ENCODE peak calls at places on chromosomes 7 and 10, in five cellular contexts. R is stimulated activated CD8-positive, alpha-beta memory T cell treated with anti-CD3 and anti-CD28 coated beads, Interleukin-4, amount 100 ng/mL, for 4 hours; Z is CD8-positive, alpha-beta memory T cell; C is GM10248; G is GDM1. Q is an unnamed sample.

GRCh38 chr7:116521046-116521664 is 3.7 kb upstream of the CAV1 start:
- DNase-seq in R (no peak), Z (no peak), C (no peak), G (no peak), Q (no peak)

GRCh38 chr7:154610903-154611302 is 392.0 kb downstream of the PAXIP1 start:
- DNase-seq in R (no peak), Z (no peak), C (no peak), G (no peak), Q (no peak)

GRCh38 chr7:133513608-133514007 is 260.7 kb downstream of the EXOC4 start:
- DNase-seq in R (no peak), Z (no peak), C (no peak), G (no peak), Q (no peak)

GRCh38 chr7:121447939-121448338 is 51.8 kb upstream of the FAM3C start:
- DNase-seq in R (no peak), Z (no peak), C (no peak), G (no peak), Q (no peak)

GRCh38 chr7:43099750-43100149 is 12.7 kb upstream of the HECW1 start:
- DNase-seq in R (no peak), Z (no peak), C (no peak), G (no peak), Q (no peak)

GRCh38 chr7:132034748-132035416 is 478.5 kb upstream of the PODXL start:
- DNase-seq in R (no peak), Z (no peak), C (no peak), G (no peak), Q (no peak)

GRCh38 chr7:43658718-43659548 is 70.4 kb downstream of the COA1 start:
- DNase-seq in R (no peak), Z (no peak), C (peak; percentile 55), G (no peak), Q (no peak)

GRCh38 chr7:151795168-151795754 is 81.7 kb downstream of the PRKAG2 start:
- DNase-seq in R (peak; percentile 57), Z (no peak), C (peak; percentile 69), G (no peak), Q (no peak)

GRCh38 chr10:107415446-107415845 is 250.9 kb upstream of the SORCS1 start:
- DNase-seq in R (no peak), Z (no peak), C (peak; percentile 13), G (no peak), Q (no peak)

GRCh38 chr7:26101471-26102151 is 50.4 kb upstream of the NFE2L3 start:
- DNase-seq in R (no peak), Z (no peak), C (peak; percentile 44), G (peak; percentile 43), Q (peak; percentile 87)

GRCh38 chr10:61830072-61830845 is 71.2 kb upstream of the ARID5B start:
- DNase-seq in R (no peak), Z (no peak), C (no peak), G (no peak), Q (no peak)

GRCh38 chr10:12950583-12951128 is 50.9 kb downstream of the CCDC3 start:
- DNase-seq in R (no peak), Z (no peak), C (no peak), G (no peak), Q (no peak)

GRCh38 chr7:44103941-44104879 is at the start of gene AEBP1:
- DNase-seq in R (no peak), Z (peak; percentile 40), C (peak; percentile 62), G (no peak), Q (no peak)

GRCh38 chr10:14822879-14823755 is 14.7 kb downstream of the CDNF start:
- DNase-seq in R (no peak), Z (peak; percentile 19), C (peak; percentile 58), G (peak; percentile 8), Q (peak; percentile 57)

GRCh38 chr7:158952776-158953175 is 96.4 kb downstream of the DYNC2I1 start:
- DNase-seq in R (no peak), Z (no peak), C (no peak), G (no peak), Q (no peak)

GRCh38 chr7:77415822-77416620 is at the start of gene GSAP:
- DNase-seq in R (peak; percentile 29), Z (peak; percentile 52), C (peak; percentile 81), G (no peak), Q (no peak)

GRCh38 chr10:110993024-110993693 is 73.8 kb downstream of the SHOC2 start:
- DNase-seq in R (no peak), Z (peak; percentile 72), C (no peak), G (no peak), Q (no peak)

GRCh38 chr10:35667971-35668370 is 25.9 kb upstream of the FZD8 start:
- DNase-seq in R (no peak), Z (no peak), C (no peak), G (no peak), Q (no peak)

GRCh38 chr7:151895008-151895661 is 18.2 kb upstream of the PRKAG2 start:
- DNase-seq in R (no peak), Z (no peak), C (no peak), G (no peak), Q (no peak)

GRCh38 chr7:56811081-56811480 is 321.2 kb downstream of the ZNF479 start:
- DNase-seq in R (no peak), Z (no peak), C (no peak), G (no peak), Q (no peak)

GRCh38 chr7:124566576-124566975 is 199.0 kb downstream of the GPR37 start:
- DNase-seq in R (no peak), Z (no peak), C (no peak), G (no peak), Q (no peak)

GRCh38 chr7:98423043-98423442 is 22.2 kb upstream of the BAIAP2L1 start:
- DNase-seq in R (no peak), Z (no peak), C (no peak), G (no peak), Q (peak; percentile 24)

GRCh38 chr10:5071411-5072198 is 22.6 kb upstream of the AKR1C3 start:
- DNase-seq in R (no peak), Z (no peak), C (no peak), G (peak; percentile 22), Q (peak; percentile 66)

GRCh38 chr10:7377614-7378248 is 33.1 kb downstream of the SFMBT2 start:
- DNase-seq in R (no peak), Z (no peak), C (no peak), G (no peak), Q (no peak)

GRCh38 chr10:97659589-97659988 is 19.1 kb downstream of the PI4K2A start:
- DNase-seq in R (no peak), Z (no peak), C (no peak), G (no peak), Q (peak; percentile 24)

GRCh38 chr10:43884516-43885105 is 235.9 kb upstream of the ZNF32 start:
- DNase-seq in R (no peak), Z (no peak), C (no peak), G (no peak), Q (no peak)

GRCh38 chr7:148623586-148624282 is 33.2 kb downstream of the C7orf33 start:
- DNase-seq in R (no peak), Z (no peak), C (no peak), G (no peak), Q (peak; percentile 31)

GRCh38 chr7:15305002-15305600 is 256.7 kb downstream of the AGMO start:
- DNase-seq in R (no peak), Z (no peak), C (no peak), G (no peak), Q (peak; percentile 56)

GRCh38 chr7:94367940-94368339 is 26.8 kb upstream of the COL1A2 start:
- DNase-seq in R (no peak), Z (no peak), C (no peak), G (no peak), Q (no peak)

GRCh38 chr7:37665352-37666022 is 18.1 kb upstream of the GPR141 start:
- DNase-seq in R (no peak), Z (no peak), C (no peak), G (no peak), Q (no peak)

GRCh38 chr7:134885967-134886352 is 100.3 kb upstream of the AGBL3 start:
- DNase-seq in R (no peak), Z (no peak), C (no peak), G (no peak), Q (no peak)

GRCh38 chr7:2036786-2037185 is 196.0 kb downstream of the MAD1L1 start:
- DNase-seq in R (no peak), Z (no peak), C (no peak), G (no peak), Q (no peak)

GRCh38 chr10:1015688-1016087 is 10.0 kb downstream of the IDI2 start:
- DNase-seq in R (no peak), Z (no peak), C (no peak), G (no peak), Q (no peak)

GRCh38 chr10:99431190-99431549 is 746 bp upstream of the GOT1 start:
- DNase-seq in R (no peak), Z (no peak), C (no peak), G (peak; percentile 32), Q (peak; percentile 68)

GRCh38 chr10:27857616-27858015 is 112.0 kb upstream of the MKX start:
- DNase-seq in R (no peak), Z (no peak), C (no peak), G (no peak), Q (no peak)

GRCh38 chr10:8023321-8023720 is 31.2 kb upstream of the GATA3 start:
- DNase-seq in R (no peak), Z (no peak), C (no peak), G (no peak), Q (no peak)

GRCh38 chr7:77484785-77485184 is 52.3 kb upstream of the PTPN12 start:
- DNase-seq in R (no peak), Z (no peak), C (no peak), G (no peak), Q (no peak)

GRCh38 chr7:41762641-41763040 is 59.8 kb upstream of the INHBA start:
- DNase-seq in R (no peak), Z (no peak), C (no peak), G (no peak), Q (no peak)

GRCh38 chr7:130854481-130854880 is 120.5 kb upstream of the KLF14 start:
- DNase-seq in R (no peak), Z (no peak), C (no peak), G (no peak), Q (no peak)

Q was measured in KBM-7.